ENCODE peak calls at places on chromosomes 1 and 21, in seven cellular contexts. One of them, this sample, is unnamed.

GRCh38 chr1:17405898-17406759 is 33.3 kb downstream of the RCC2 start:
- DNase-seq in CD8-positive, alpha-beta memory T cell: peak; percentile 54
- DNase-seq in DND-41: peak; percentile 51
- DNase-seq in tibial artery: peak; percentile 46
- DNase-seq in mammary epithelial cell: peak; percentile 32
- DNase-seq in body of pancreas: peak; percentile 70
- DNase-seq in GM23338: peak; percentile 90
- DNase-seq in this sample: no peak

GRCh38 chr21:39888848-39889247 is 21.6 kb downstream of the PCP4 start:
- DNase-seq in DND-41: no peak
- DNase-seq in CD8-positive, alpha-beta memory T cell: no peak
- DNase-seq in tibial artery: no peak
- DNase-seq in mammary epithelial cell: no peak
- DNase-seq in GM23338: no peak
- DNase-seq in body of pancreas: no peak
- DNase-seq in this sample: no peak

GRCh38 chr21:33384851-33385331 is 18.3 kb upstream of the IFNGR2 start:
- DNase-seq in body of pancreas: no peak
- DNase-seq in mammary epithelial cell: no peak
- DNase-seq in tibial artery: no peak
- DNase-seq in GM23338: no peak
- DNase-seq in CD8-positive, alpha-beta memory T cell: peak; percentile 69
- DNase-seq in DND-41: no peak
- DNase-seq in this sample: no peak

GRCh38 chr1:45493116-45493697 is 2.2 kb upstream of the TESK2 start:
- DNase-seq in CD8-positive, alpha-beta memory T cell: peak; percentile 58
- DNase-seq in body of pancreas: peak; percentile 63
- DNase-seq in mammary epithelial cell: peak; percentile 41
- DNase-seq in tibial artery: peak; percentile 51
- DNase-seq in GM23338: peak; percentile 77
- DNase-seq in DND-41: peak; percentile 51
- DNase-seq in this sample: no peak

GRCh38 chr1:43851561-43852338 is 81.9 kb upstream of the ARTN start:
- DNase-seq in body of pancreas: no peak
- DNase-seq in CD8-positive, alpha-beta memory T cell: no peak
- DNase-seq in tibial artery: no peak
- DNase-seq in mammary epithelial cell: no peak
- DNase-seq in GM23338: no peak
- DNase-seq in DND-41: no peak
- DNase-seq in this sample: no peak

GRCh38 chr1:169488157-169488556 is 2.4 kb upstream of the SLC19A2 start:
- DNase-seq in CD8-positive, alpha-beta memory T cell: no peak
- DNase-seq in tibial artery: no peak
- DNase-seq in GM23338: no peak
- DNase-seq in DND-41: no peak
- DNase-seq in body of pancreas: no peak
- DNase-seq in mammary epithelial cell: no peak
- DNase-seq in this sample: no peak

GRCh38 chr1:30487042-30487441 is 236.3 kb downstream of the MATN1 start:
- DNase-seq in DND-41: no peak
- DNase-seq in GM23338: no peak
- DNase-seq in tibial artery: no peak
- DNase-seq in CD8-positive, alpha-beta memory T cell: no peak
- DNase-seq in mammary epithelial cell: no peak
- DNase-seq in body of pancreas: no peak
- DNase-seq in this sample: no peak

GRCh38 chr21:31343030-31343510 is 991 bp downstream of the TIAM1 start:
- DNase-seq in DND-41: no peak
- DNase-seq in mammary epithelial cell: no peak
- DNase-seq in GM23338: no peak
- DNase-seq in body of pancreas: no peak
- DNase-seq in CD8-positive, alpha-beta memory T cell: no peak
- DNase-seq in tibial artery: no peak
- DNase-seq in this sample: no peak

GRCh38 chr1:2134604-2135307 is 59.8 kb downstream of the FAAP20 start:
- DNase-seq in body of pancreas: no peak
- DNase-seq in DND-41: no peak
- DNase-seq in mammary epithelial cell: no peak
- DNase-seq in CD8-positive, alpha-beta memory T cell: no peak
- DNase-seq in tibial artery: no peak
- DNase-seq in GM23338: no peak
- DNase-seq in this sample: peak; percentile 75

GRCh38 chr21:34598931-34599400 is 15.9 kb downstream of the RCAN1 start:
- DNase-seq in DND-41: no peak
- DNase-seq in GM23338: no peak
- DNase-seq in mammary epithelial cell: peak; percentile 70
- DNase-seq in body of pancreas: no peak
- DNase-seq in tibial artery: no peak
- DNase-seq in CD8-positive, alpha-beta memory T cell: no peak
- DNase-seq in this sample: no peak

GRCh38 chr1:17725084-17725718 is 29.9 kb upstream of the ACTL8 start:
- DNase-seq in GM23338: no peak
- DNase-seq in CD8-positive, alpha-beta memory T cell: no peak
- DNase-seq in tibial artery: no peak
- DNase-seq in mammary epithelial cell: peak; percentile 16
- DNase-seq in DND-41: no peak
- DNase-seq in body of pancreas: no peak
- DNase-seq in this sample: no peak

GRCh38 chr1:198024782-198025181 is 107.6 kb downstream of the LHX9 start:
- DNase-seq in mammary epithelial cell: peak; percentile 73
- DNase-seq in body of pancreas: no peak
- DNase-seq in CD8-positive, alpha-beta memory T cell: no peak
- DNase-seq in GM23338: no peak
- DNase-seq in tibial artery: no peak
- DNase-seq in DND-41: no peak
- DNase-seq in this sample: no peak

GRCh38 chr1:26370591-26371382 is 1.8 kb downstream of the ZNF683 start:
- DNase-seq in body of pancreas: no peak
- DNase-seq in CD8-positive, alpha-beta memory T cell: peak; percentile 55
- DNase-seq in DND-41: peak; percentile 29
- DNase-seq in GM23338: no peak
- DNase-seq in tibial artery: no peak
- DNase-seq in mammary epithelial cell: no peak
- DNase-seq in this sample: no peak

GRCh38 chr1:16243936-16244649 is 7.1 kb upstream of the CPLANE2 start:
- DNase-seq in CD8-positive, alpha-beta memory T cell: peak; percentile 81
- DNase-seq in mammary epithelial cell: peak; percentile 66
- DNase-seq in body of pancreas: peak; percentile 94
- DNase-seq in tibial artery: peak; percentile 83
- DNase-seq in DND-41: peak; percentile 81
- DNase-seq in GM23338: peak; percentile 95
- DNase-seq in this sample: peak; percentile 79

GRCh38 chr1:164240081-164240480 is 318.9 kb upstream of the PBX1 start:
- DNase-seq in CD8-positive, alpha-beta memory T cell: no peak
- DNase-seq in tibial artery: no peak
- DNase-seq in body of pancreas: peak; percentile 57
- DNase-seq in DND-41: no peak
- DNase-seq in GM23338: peak; percentile 57
- DNase-seq in mammary epithelial cell: no peak
- DNase-seq in this sample: no peak

GRCh38 chr1:172938676-172939075 is 112.1 kb downstream of the TNFSF18 start:
- DNase-seq in CD8-positive, alpha-beta memory T cell: no peak
- DNase-seq in body of pancreas: no peak
- DNase-seq in GM23338: no peak
- DNase-seq in mammary epithelial cell: peak; percentile 52
- DNase-seq in DND-41: no peak
- DNase-seq in tibial artery: no peak
- DNase-seq in this sample: no peak

GRCh38 chr1:1092149-1092855 is 18.2 kb upstream of the RNF223 start:
- DNase-seq in tibial artery: peak; percentile 3
- DNase-seq in mammary epithelial cell: no peak
- DNase-seq in GM23338: no peak
- DNase-seq in DND-41: no peak
- DNase-seq in body of pancreas: no peak
- DNase-seq in CD8-positive, alpha-beta memory T cell: peak; percentile 44
- DNase-seq in this sample: peak; percentile 41

GRCh38 chr1:108561731-108562326 is 1.9 kb downstream of the EEIG2 start:
- DNase-seq in CD8-positive, alpha-beta memory T cell: peak; percentile 91
- DNase-seq in mammary epithelial cell: peak; percentile 58
- DNase-seq in GM23338: peak; percentile 90
- DNase-seq in tibial artery: peak; percentile 43
- DNase-seq in DND-41: peak; percentile 80
- DNase-seq in body of pancreas: peak; percentile 87
- DNase-seq in this sample: peak; percentile 79

DNA sequence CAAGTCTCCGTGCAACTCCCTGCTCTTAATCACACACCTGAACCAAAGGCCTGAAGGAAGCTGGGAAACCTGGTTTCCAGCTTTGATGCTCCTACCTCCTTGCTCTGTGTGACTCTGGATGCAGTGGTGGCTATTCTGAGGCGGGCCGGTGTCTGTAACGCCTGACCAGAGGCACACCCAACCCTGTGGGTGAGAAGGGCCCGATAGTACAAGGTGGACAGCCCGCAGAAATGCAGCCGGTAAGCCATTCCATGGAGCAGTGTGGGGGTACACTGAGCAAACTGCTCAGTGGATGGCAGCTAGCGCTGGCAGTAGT is 36.1 kb downstream of the AHDC1 start:
- DNase-seq in body of pancreas: no peak
- DNase-seq in CD8-positive, alpha-beta memory T cell: no peak
- DNase-seq in tibial artery: no peak
- DNase-seq in GM23338: no peak
- DNase-seq in DND-41: no peak
- DNase-seq in mammary epithelial cell: no peak
- DNase-seq in this sample: no peak
- H3K4me1 ChIP-seq in body of pancreas: peaks cover 100% of the 10 kb centered on the region
- H3K4me1 ChIP-seq in CD8-positive, alpha-beta memory T cell: peaks cover 39% of the 10 kb centered on the region
- H3K4me1 ChIP-seq in tibial artery: peaks cover 97% of the 10 kb centered on the region
- H3K4me1 ChIP-seq in GM23338: peaks cover 77% of the 10 kb centered on the region
- H3K4me1 ChIP-seq in DND-41: no peaks in the 10 kb centered on the region
- H3K4me1 ChIP-seq in mammary epithelial cell: peaks cover 78% of the 10 kb centered on the region
- H3K4me1 ChIP-seq in this sample: peaks cover 3% of the 10 kb centered on the region

GRCh38 chr21:45056917-45057560 is 17.3 kb upstream of the ADARB1 start:
- DNase-seq in mammary epithelial cell: no peak
- DNase-seq in CD8-positive, alpha-beta memory T cell: peak; percentile 37
- DNase-seq in tibial artery: no peak
- DNase-seq in DND-41: no peak
- DNase-seq in body of pancreas: no peak
- DNase-seq in GM23338: no peak
- DNase-seq in this sample: peak; percentile 56

GRCh38 chr21:45054162-45054926 is 20.0 kb upstream of the ADARB1 start:
- DNase-seq in DND-41: no peak
- DNase-seq in GM23338: no peak
- DNase-seq in mammary epithelial cell: no peak
- DNase-seq in tibial artery: no peak
- DNase-seq in CD8-positive, alpha-beta memory T cell: peak; percentile 23
- DNase-seq in body of pancreas: no peak
- DNase-seq in this sample: no peak

GRCh38 chr21:45054927-45055612 is 19.3 kb upstream of the ADARB1 start:
- DNase-seq in tibial artery: no peak
- DNase-seq in DND-41: no peak
- DNase-seq in mammary epithelial cell: no peak
- DNase-seq in body of pancreas: no peak
- DNase-seq in GM23338: no peak
- DNase-seq in CD8-positive, alpha-beta memory T cell: peak; percentile 45
- DNase-seq in this sample: no peak

GRCh38 chr21:45056505-45056904 is 17.9 kb upstream of the ADARB1 start:
- DNase-seq in CD8-positive, alpha-beta memory T cell: no peak
- DNase-seq in GM23338: no peak
- DNase-seq in mammary epithelial cell: no peak
- DNase-seq in DND-41: no peak
- DNase-seq in body of pancreas: no peak
- DNase-seq in tibial artery: no peak
- DNase-seq in this sample: no peak

GRCh38 chr21:45055861-45056260 is 18.5 kb upstream of the ADARB1 start:
- DNase-seq in mammary epithelial cell: no peak
- DNase-seq in DND-41: no peak
- DNase-seq in body of pancreas: no peak
- DNase-seq in CD8-positive, alpha-beta memory T cell: peak; percentile 27
- DNase-seq in tibial artery: no peak
- DNase-seq in GM23338: no peak
- DNase-seq in this sample: no peak
- H3K27ac ChIP-seq in mammary epithelial cell: no peak overlapping the region
- H3K27ac ChIP-seq in DND-41: no peak overlapping the region
- H3K27ac ChIP-seq in body of pancreas: no peak overlapping the region
- H3K27ac ChIP-seq in CD8-positive, alpha-beta memory T cell: no peak overlapping the region
- H3K27ac ChIP-seq in tibial artery: peak overlapping the region; percentile 92
- H3K27ac ChIP-seq in GM23338: no peak overlapping the region
- H3K27ac ChIP-seq in this sample: peak overlapping the region; percentile 28

GRCh38 chr1:93584238-93585003 is 97.2 kb downstream of the BCAR3 start:
- DNase-seq in tibial artery: no peak
- DNase-seq in GM23338: no peak
- DNase-seq in DND-41: no peak
- DNase-seq in CD8-positive, alpha-beta memory T cell: no peak
- DNase-seq in mammary epithelial cell: no peak
- DNase-seq in body of pancreas: peak; percentile 33
- DNase-seq in this sample: no peak

GRCh38 chr1:93585059-93585966 is 96.3 kb downstream of the BCAR3 start:
- DNase-seq in DND-41: no peak
- DNase-seq in GM23338: no peak
- DNase-seq in mammary epithelial cell: peak; percentile 82
- DNase-seq in tibial artery: no peak
- DNase-seq in body of pancreas: peak; percentile 100
- DNase-seq in CD8-positive, alpha-beta memory T cell: no peak
- DNase-seq in this sample: peak; percentile 84

GRCh38 chr1:93578911-93579825 is 102.5 kb downstream of the BCAR3 start:
- DNase-seq in DND-41: no peak
- DNase-seq in tibial artery: no peak
- DNase-seq in CD8-positive, alpha-beta memory T cell: no peak
- DNase-seq in mammary epithelial cell: no peak
- DNase-seq in body of pancreas: no peak
- DNase-seq in GM23338: no peak
- DNase-seq in this sample: no peak

GRCh38 chr1:93579891-93580290 is 101.7 kb downstream of the BCAR3 start:
- DNase-seq in DND-41: no peak
- DNase-seq in CD8-positive, alpha-beta memory T cell: no peak
- DNase-seq in mammary epithelial cell: peak; percentile 87
- DNase-seq in tibial artery: peak; percentile 41
- DNase-seq in GM23338: no peak
- DNase-seq in body of pancreas: peak; percentile 56
- DNase-seq in this sample: no peak

GRCh38 chr1:93581917-93582850 is 99.5 kb downstream of the BCAR3 start:
- DNase-seq in mammary epithelial cell: no peak
- DNase-seq in body of pancreas: no peak
- DNase-seq in GM23338: no peak
- DNase-seq in CD8-positive, alpha-beta memory T cell: no peak
- DNase-seq in tibial artery: no peak
- DNase-seq in DND-41: no peak
- DNase-seq in this sample: no peak
- H3K4me1 ChIP-seq in mammary epithelial cell: peaks cover 77% of the 10 kb centered on the region
- H3K4me1 ChIP-seq in body of pancreas: peaks cover 73% of the 10 kb centered on the region
- H3K4me1 ChIP-seq in GM23338: peaks cover 11% of the 10 kb centered on the region
- H3K4me1 ChIP-seq in CD8-positive, alpha-beta memory T cell: no peaks in the 10 kb centered on the region
- H3K4me1 ChIP-seq in tibial artery: peaks cover 41% of the 10 kb centered on the region
- H3K4me1 ChIP-seq in DND-41: no peaks in the 10 kb centered on the region
- H3K4me1 ChIP-seq in this sample: no peaks in the 10 kb centered on the region

DNA sequence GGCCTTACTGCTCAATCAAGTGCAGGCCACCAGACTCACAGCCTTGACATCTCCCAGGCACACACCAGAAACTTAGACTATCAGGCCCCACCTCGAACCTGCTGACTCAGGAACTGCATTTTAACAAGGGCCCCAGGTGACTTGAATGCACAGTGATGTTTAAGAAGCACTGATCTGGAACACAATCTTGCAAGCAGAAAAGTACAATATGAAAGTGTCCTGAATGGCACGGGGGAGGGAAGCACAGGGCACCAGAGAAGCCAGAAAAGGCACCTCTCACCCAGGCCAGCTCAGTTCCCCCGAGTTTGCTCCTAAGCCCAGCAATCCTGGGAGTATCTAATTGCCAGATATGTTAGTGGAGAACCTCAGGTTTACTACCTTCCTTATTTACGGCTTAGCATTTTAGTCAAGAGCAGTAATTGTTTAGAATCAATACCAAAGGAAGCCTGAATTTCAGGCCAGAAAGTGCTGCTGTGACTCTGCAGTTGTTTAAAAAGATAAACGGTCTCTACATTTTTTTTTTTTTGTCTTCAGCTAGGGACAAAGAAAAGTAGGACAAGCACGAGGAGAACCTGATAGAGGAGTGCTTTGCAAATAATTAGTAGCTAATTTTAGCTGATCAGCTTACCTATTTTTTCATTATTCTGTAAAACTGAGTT is 50.9 kb upstream of the CDC42BPA start:
- DNase-seq in CD8-positive, alpha-beta memory T cell: no peak
- DNase-seq in body of pancreas: no peak
- DNase-seq in GM23338: no peak
- DNase-seq in tibial artery: no peak
- DNase-seq in mammary epithelial cell: no peak
- DNase-seq in DND-41: no peak
- DNase-seq in this sample: no peak
- H3K27ac ChIP-seq in CD8-positive, alpha-beta memory T cell: peak overlapping the region; percentile 71
- H3K27ac ChIP-seq in body of pancreas: no peak overlapping the region
- H3K27ac ChIP-seq in GM23338: no peak overlapping the region
- H3K27ac ChIP-seq in tibial artery: no peak overlapping the region
- H3K27ac ChIP-seq in mammary epithelial cell: no peak overlapping the region
- H3K27ac ChIP-seq in DND-41: no peak overlapping the region
- H3K27ac ChIP-seq in this sample: no peak overlapping the region

This sample was measured in aorta.